ENCODE peak calls at places on chromosomes 2 and 18, in nine cellular contexts. One of them, this sample, is unnamed.

GRCh38 chr2:187586091-187586632 is 31.9 kb upstream of the TFPI start:
- DNase-seq in K562: no peak
- DNase-seq in HCT116: no peak
- DNase-seq in hepatocyte: no peak
- DNase-seq in GM23248: peak; percentile 68
- DNase-seq in GM23338: no peak
- DNase-seq in fibroblast of lung: peak; percentile 66
- DNase-seq in mammary epithelial cell: peak; percentile 62
- DNase-seq in A673: peak; percentile 53
- DNase-seq in this sample: peak; percentile 35

GRCh38 chr2:144015655-144016245 is 504.2 kb downstream of the ZEB2 start:
- DNase-seq in HCT116: no peak
- DNase-seq in GM23338: no peak
- DNase-seq in A673: no peak
- DNase-seq in hepatocyte: no peak
- DNase-seq in fibroblast of lung: peak; percentile 89
- DNase-seq in K562: no peak
- DNase-seq in GM23248: peak; percentile 96
- DNase-seq in mammary epithelial cell: peak; percentile 60
- DNase-seq in this sample: no peak

GRCh38 chr2:224927671-224928173 is 114.5 kb downstream of the DOCK10 start:
- DNase-seq in fibroblast of lung: peak; percentile 79
- DNase-seq in A673: no peak
- DNase-seq in K562: no peak
- DNase-seq in GM23248: no peak
- DNase-seq in HCT116: no peak
- DNase-seq in mammary epithelial cell: no peak
- DNase-seq in GM23338: no peak
- DNase-seq in hepatocyte: no peak
- DNase-seq in this sample: no peak

GRCh38 chr2:62738981-62739936 is 33.7 kb downstream of the EHBP1 start:
- DNase-seq in fibroblast of lung: peak; percentile 24
- DNase-seq in GM23338: no peak
- DNase-seq in hepatocyte: no peak
- DNase-seq in K562: no peak
- DNase-seq in mammary epithelial cell: no peak
- DNase-seq in HCT116: no peak
- DNase-seq in GM23248: peak; percentile 31
- DNase-seq in A673: no peak
- DNase-seq in this sample: no peak

GRCh38 chr2:43246641-43247040 is 20.2 kb upstream of the ZFP36L2 start:
- DNase-seq in hepatocyte: no peak
- DNase-seq in fibroblast of lung: no peak
- DNase-seq in GM23248: no peak
- DNase-seq in GM23338: no peak
- DNase-seq in HCT116: no peak
- DNase-seq in mammary epithelial cell: no peak
- DNase-seq in K562: no peak
- DNase-seq in A673: no peak
- DNase-seq in this sample: no peak

GRCh38 chr18:11591957-11592356 is 17.4 kb upstream of the SLC35G4 start:
- DNase-seq in HCT116: no peak
- DNase-seq in hepatocyte: no peak
- DNase-seq in GM23248: no peak
- DNase-seq in mammary epithelial cell: no peak
- DNase-seq in fibroblast of lung: no peak
- DNase-seq in GM23338: peak; percentile 64
- DNase-seq in A673: no peak
- DNase-seq in K562: no peak
- DNase-seq in this sample: no peak

GRCh38 chr2:160406591-160407392 is 86.8 kb downstream of the RBMS1 start:
- DNase-seq in GM23248: peak; percentile 84
- DNase-seq in HCT116: peak; percentile 24
- DNase-seq in K562: no peak
- DNase-seq in GM23338: peak; percentile 51
- DNase-seq in fibroblast of lung: peak; percentile 82
- DNase-seq in hepatocyte: peak; percentile 69
- DNase-seq in A673: peak; percentile 83
- DNase-seq in mammary epithelial cell: peak; percentile 80
- DNase-seq in this sample: peak; percentile 35

GRCh38 chr2:138212434-138212833 is 248.2 kb downstream of the HNMT start:
- DNase-seq in GM23338: no peak
- DNase-seq in fibroblast of lung: no peak
- DNase-seq in GM23248: no peak
- DNase-seq in HCT116: no peak
- DNase-seq in A673: no peak
- DNase-seq in K562: no peak
- DNase-seq in mammary epithelial cell: no peak
- DNase-seq in hepatocyte: no peak
- DNase-seq in this sample: no peak

GRCh38 chr2:189411860-189412259 is 29.4 kb upstream of the WDR75 start:
- DNase-seq in K562: no peak
- DNase-seq in fibroblast of lung: peak; percentile 99
- DNase-seq in GM23338: no peak
- DNase-seq in GM23248: peak; percentile 91
- DNase-seq in mammary epithelial cell: peak; percentile 42
- DNase-seq in hepatocyte: peak; percentile 52
- DNase-seq in HCT116: no peak
- DNase-seq in A673: peak; percentile 53
- DNase-seq in this sample: no peak

GRCh38 chr18:46497129-46497528 is 159.9 kb downstream of the LOXHD1 start:
- DNase-seq in K562: peak; percentile 13
- DNase-seq in GM23248: peak; percentile 46
- DNase-seq in A673: peak; percentile 54
- DNase-seq in GM23338: peak; percentile 78
- DNase-seq in fibroblast of lung: peak; percentile 6
- DNase-seq in mammary epithelial cell: peak; percentile 26
- DNase-seq in hepatocyte: peak; percentile 71
- DNase-seq in HCT116: no peak
- DNase-seq in this sample: peak; percentile 10

GRCh38 chr2:25369876-25370275 is 28.2 kb upstream of the DNMT3A start:
- DNase-seq in GM23338: no peak
- DNase-seq in K562: no peak
- DNase-seq in mammary epithelial cell: no peak
- DNase-seq in GM23248: no peak
- DNase-seq in fibroblast of lung: no peak
- DNase-seq in hepatocyte: no peak
- DNase-seq in HCT116: no peak
- DNase-seq in A673: no peak
- DNase-seq in this sample: no peak

GRCh38 chr2:61967262-61967661 is 61.8 kb downstream of the COMMD1 start:
- DNase-seq in K562: no peak
- DNase-seq in mammary epithelial cell: no peak
- DNase-seq in fibroblast of lung: peak; percentile 45
- DNase-seq in HCT116: no peak
- DNase-seq in GM23338: no peak
- DNase-seq in A673: no peak
- DNase-seq in hepatocyte: no peak
- DNase-seq in GM23248: no peak
- DNase-seq in this sample: no peak

GRCh38 chr18:34222025-34222395 is 2.7 kb downstream of the NOL4 start:
- DNase-seq in hepatocyte: peak; percentile 5
- DNase-seq in A673: peak; percentile 74
- DNase-seq in GM23338: peak; percentile 57
- DNase-seq in fibroblast of lung: no peak
- DNase-seq in HCT116: no peak
- DNase-seq in GM23248: peak; percentile 9
- DNase-seq in mammary epithelial cell: no peak
- DNase-seq in K562: no peak
- DNase-seq in this sample: no peak

GRCh38 chr2:160388464-160389263 is 104.9 kb downstream of the RBMS1 start:
- DNase-seq in HCT116: no peak
- DNase-seq in GM23248: peak; percentile 62
- DNase-seq in A673: no peak
- DNase-seq in K562: no peak
- DNase-seq in GM23338: peak; percentile 45
- DNase-seq in fibroblast of lung: no peak
- DNase-seq in mammary epithelial cell: no peak
- DNase-seq in hepatocyte: no peak
- DNase-seq in this sample: no peak

GRCh38 chr2:70596293-70596692 is 42.7 kb upstream of the TGFA start:
- DNase-seq in mammary epithelial cell: peak; percentile 92
- DNase-seq in GM23338: no peak
- DNase-seq in hepatocyte: no peak
- DNase-seq in HCT116: peak; percentile 71
- DNase-seq in fibroblast of lung: no peak
- DNase-seq in GM23248: peak; percentile 34
- DNase-seq in A673: no peak
- DNase-seq in K562: no peak
- DNase-seq in this sample: no peak

GRCh38 chr2:179106342-179107178 is 56.6 kb upstream of the CCDC141 start:
- DNase-seq in GM23338: no peak
- DNase-seq in HCT116: peak; percentile 83
- DNase-seq in K562: no peak
- DNase-seq in mammary epithelial cell: peak; percentile 95
- DNase-seq in GM23248: peak; percentile 97
- DNase-seq in A673: peak; percentile 89
- DNase-seq in hepatocyte: peak; percentile 68
- DNase-seq in fibroblast of lung: peak; percentile 97
- DNase-seq in this sample: peak; percentile 83

DNA sequence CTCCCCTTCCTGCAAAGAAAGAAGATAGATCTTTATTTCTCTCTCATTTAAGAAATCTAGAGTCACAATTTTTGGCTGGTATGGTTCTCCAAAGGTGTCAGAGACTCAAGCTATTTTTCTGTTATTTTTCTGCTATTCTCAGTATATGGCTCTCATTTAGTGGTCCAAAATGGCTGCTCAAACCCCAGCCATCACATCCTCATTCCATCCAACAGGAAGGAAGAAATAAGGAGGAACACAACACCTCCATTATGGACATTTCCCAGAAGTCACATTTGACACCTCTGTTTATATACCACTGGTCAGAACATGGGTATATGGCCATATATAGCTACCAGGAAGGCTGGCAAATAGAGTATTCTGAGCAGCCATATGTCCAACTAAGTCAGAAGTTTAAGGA is 7.4 kb upstream of the DDX1 start:
- DNase-seq in A673: no peak
- DNase-seq in HCT116: no peak
- DNase-seq in hepatocyte: no peak
- DNase-seq in GM23248: no peak
- DNase-seq in K562: no peak
- DNase-seq in mammary epithelial cell: no peak
- DNase-seq in GM23338: no peak
- DNase-seq in fibroblast of lung: no peak
- DNase-seq in this sample: no peak
- TF ChIP-seq EZH2 in A673: no peak
- TF ChIP-seq EZH2 in HCT116: no peak
- TF ChIP-seq EZH2 in hepatocyte: no peak
- TF ChIP-seq EZH2 in GM23248: no peak
- TF ChIP-seq EZH2 in K562: no peak
- TF ChIP-seq EZH2 in mammary epithelial cell: no peak
- TF ChIP-seq EZH2 in GM23338: no peak
- TF ChIP-seq EZH2 in fibroblast of lung: no peak
- TF ChIP-seq EZH2 in this sample: no peak

GRCh38 chr2:222311978-222312738 is 13.4 kb upstream of the PAX3 start:
- DNase-seq in fibroblast of lung: no peak
- DNase-seq in HCT116: no peak
- DNase-seq in GM23338: peak; percentile 42
- DNase-seq in A673: no peak
- DNase-seq in K562: no peak
- DNase-seq in GM23248: no peak
- DNase-seq in hepatocyte: no peak
- DNase-seq in mammary epithelial cell: no peak
- DNase-seq in this sample: no peak
- TF ChIP-seq EZH2 in fibroblast of lung: peak; percentile 84
- TF ChIP-seq EZH2 in HCT116: no peak
- TF ChIP-seq EZH2 in GM23338: no peak
- TF ChIP-seq EZH2 in A673: no peak
- TF ChIP-seq EZH2 in K562: no peak
- TF ChIP-seq EZH2 in GM23248: no peak
- TF ChIP-seq EZH2 in hepatocyte: peak; percentile 58
- TF ChIP-seq EZH2 in mammary epithelial cell: peak; percentile 72
- TF ChIP-seq EZH2 in this sample: no peak

GRCh38 chr2:174336403-174337336 is 1.9 kb downstream of the SP9 start:
- DNase-seq in GM23338: peak; percentile 75
- DNase-seq in fibroblast of lung: no peak
- DNase-seq in GM23248: no peak
- DNase-seq in HCT116: peak; percentile 48
- DNase-seq in hepatocyte: peak; percentile 71
- DNase-seq in K562: peak; percentile 79
- DNase-seq in A673: peak; percentile 58
- DNase-seq in mammary epithelial cell: peak; percentile 69
- DNase-seq in this sample: peak; percentile 38
- TF ChIP-seq EZH2 in GM23338: peak; percentile 86
- TF ChIP-seq EZH2 in fibroblast of lung: peak; percentile 89
- TF ChIP-seq EZH2 in GM23248: no peak
- TF ChIP-seq EZH2 in HCT116: no peak
- TF ChIP-seq EZH2 in hepatocyte: peak; percentile 96
- TF ChIP-seq EZH2 in K562: peak; percentile 87
- TF ChIP-seq EZH2 in A673: peak; percentile 61
- TF ChIP-seq EZH2 in mammary epithelial cell: peak; percentile 69
- TF ChIP-seq EZH2 in this sample: no peak

GRCh38 chr2:230067990-230068657 is 600 bp downstream of the SLC16A14 start:
- DNase-seq in fibroblast of lung: peak; percentile 28
- DNase-seq in A673: peak; percentile 59
- DNase-seq in mammary epithelial cell: peak; percentile 34
- DNase-seq in K562: no peak
- DNase-seq in HCT116: no peak
- DNase-seq in GM23338: peak; percentile 82
- DNase-seq in GM23248: peak; percentile 61
- DNase-seq in hepatocyte: peak; percentile 78
- DNase-seq in this sample: no peak
- TF ChIP-seq EZH2 in fibroblast of lung: no peak
- TF ChIP-seq EZH2 in A673: no peak
- TF ChIP-seq EZH2 in mammary epithelial cell: no peak
- TF ChIP-seq EZH2 in K562: no peak
- TF ChIP-seq EZH2 in HCT116: no peak
- TF ChIP-seq EZH2 in GM23338: peak; percentile 24
- TF ChIP-seq EZH2 in GM23248: no peak
- TF ChIP-seq EZH2 in hepatocyte: no peak
- TF ChIP-seq EZH2 in this sample: no peak

GRCh38 chr2:148876589-148877402 is 1.8 kb downstream of the KIF5C start:
- DNase-seq in hepatocyte: peak; percentile 65
- DNase-seq in fibroblast of lung: no peak
- DNase-seq in mammary epithelial cell: no peak
- DNase-seq in A673: no peak
- DNase-seq in HCT116: no peak
- DNase-seq in GM23338: peak; percentile 95
- DNase-seq in GM23248: peak; percentile 14
- DNase-seq in K562: no peak
- DNase-seq in this sample: peak; percentile 65
- TF ChIP-seq EZH2 in hepatocyte: no peak
- TF ChIP-seq EZH2 in fibroblast of lung: peak; percentile 78
- TF ChIP-seq EZH2 in mammary epithelial cell: peak; percentile 94
- TF ChIP-seq EZH2 in A673: peak; percentile 28
- TF ChIP-seq EZH2 in HCT116: no peak
- TF ChIP-seq EZH2 in GM23338: no peak
- TF ChIP-seq EZH2 in GM23248: no peak
- TF ChIP-seq EZH2 in K562: no peak
- TF ChIP-seq EZH2 in this sample: peak; percentile 69

This sample was measured in HepG2.